ENCODE peak calls at places on chromosomes 7 and 10, in eight cellular contexts. One of them, this sample, is unnamed.

GRCh38 chr7:155815332-155816191 is 3.3 kb upstream of the SHH start:
- DNase-seq in BJ: no peak
- DNase-seq in coronary artery: no peak
- DNase-seq in psoas muscle: no peak
- DNase-seq in cardiac fibroblast: peak
- DNase-seq in AG04449: no peak
- DNase-seq in heart left ventricle: peak
- DNase-seq in PC-9: peak
- DNase-seq in this sample: peak

GRCh38 chr7:23938937-23939552 is 229.0 kb downstream of the STK31 start:
- DNase-seq in BJ: no peak
- DNase-seq in coronary artery: no peak
- DNase-seq in psoas muscle: no peak
- DNase-seq in cardiac fibroblast: peak
- DNase-seq in AG04449: no peak
- DNase-seq in heart left ventricle: no peak
- DNase-seq in PC-9: peak
- DNase-seq in this sample: peak

GRCh38 chr10:43078986-43079273 is 2.1 kb downstream of the RET start:
- DNase-seq in BJ: no peak
- DNase-seq in coronary artery: no peak
- DNase-seq in psoas muscle: peak
- DNase-seq in cardiac fibroblast: peak
- DNase-seq in AG04449: no peak
- DNase-seq in heart left ventricle: peak
- DNase-seq in PC-9: peak
- DNase-seq in this sample: peak

GRCh38 chr7:131238260-131238940 is 89.3 kb upstream of the MKLN1 start:
- DNase-seq in BJ: no peak
- DNase-seq in coronary artery: no peak
- DNase-seq in psoas muscle: no peak
- DNase-seq in cardiac fibroblast: peak
- DNase-seq in AG04449: no peak
- DNase-seq in heart left ventricle: no peak
- DNase-seq in PC-9: no peak
- DNase-seq in this sample: no peak

GRCh38 chr10:69318087-69318996 is 40.0 kb downstream of the HK1 start:
- DNase-seq in BJ: peak
- DNase-seq in coronary artery: peak
- DNase-seq in psoas muscle: peak
- DNase-seq in cardiac fibroblast: peak
- DNase-seq in AG04449: no peak
- DNase-seq in heart left ventricle: peak
- DNase-seq in PC-9: peak
- DNase-seq in this sample: peak

GRCh38 chr7:159031135-159031701 is 113.4 kb downstream of the VIPR2 start:
- DNase-seq in BJ: no peak
- DNase-seq in coronary artery: peak
- DNase-seq in psoas muscle: peak
- DNase-seq in cardiac fibroblast: no peak
- DNase-seq in AG04449: no peak
- DNase-seq in heart left ventricle: peak
- DNase-seq in PC-9: no peak
- DNase-seq in this sample: no peak

GRCh38 chr7:155844019-155844453 is 31.8 kb upstream of the SHH start:
- DNase-seq in BJ: no peak
- DNase-seq in coronary artery: no peak
- DNase-seq in psoas muscle: no peak
- DNase-seq in cardiac fibroblast: no peak
- DNase-seq in AG04449: no peak
- DNase-seq in heart left ventricle: no peak
- DNase-seq in PC-9: peak
- DNase-seq in this sample: no peak

GRCh38 chr10:46255696-46256355 is 31.0 kb upstream of the ANTXRL start:
- DNase-seq in BJ: no peak
- DNase-seq in coronary artery: peak
- DNase-seq in psoas muscle: peak
- DNase-seq in cardiac fibroblast: peak
- DNase-seq in AG04449: no peak
- DNase-seq in heart left ventricle: peak
- DNase-seq in PC-9: peak
- DNase-seq in this sample: peak

GRCh38 chr10:47029181-47029971 is 118.1 kb downstream of the PTPN20 start:
- DNase-seq in BJ: no peak
- DNase-seq in coronary artery: peak
- DNase-seq in psoas muscle: no peak
- DNase-seq in cardiac fibroblast: no peak
- DNase-seq in AG04449: no peak
- DNase-seq in heart left ventricle: peak
- DNase-seq in PC-9: no peak
- DNase-seq in this sample: no peak

GRCh38 chr7:85287126-85287825 is 100.4 kb upstream of the SEMA3D start:
- DNase-seq in BJ: peak
- DNase-seq in coronary artery: no peak
- DNase-seq in psoas muscle: no peak
- DNase-seq in cardiac fibroblast: peak
- DNase-seq in AG04449: peak
- DNase-seq in heart left ventricle: no peak
- DNase-seq in PC-9: no peak
- DNase-seq in this sample: no peak

GRCh38 chr7:16962986-16963385 is 81.2 kb upstream of the AGR3 start:
- DNase-seq in BJ: no peak
- DNase-seq in coronary artery: no peak
- DNase-seq in psoas muscle: no peak
- DNase-seq in cardiac fibroblast: no peak
- DNase-seq in AG04449: no peak
- DNase-seq in heart left ventricle: no peak
- DNase-seq in PC-9: no peak
- DNase-seq in this sample: no peak

GRCh38 chr10:27072436-27073114 is 27.7 kb downstream of the ANKRD26 start:
- DNase-seq in BJ: no peak
- DNase-seq in coronary artery: no peak
- DNase-seq in psoas muscle: no peak
- DNase-seq in cardiac fibroblast: no peak
- DNase-seq in AG04449: no peak
- DNase-seq in heart left ventricle: no peak
- DNase-seq in PC-9: no peak
- DNase-seq in this sample: no peak

GRCh38 chr10:119225288-119225687 is 17.9 kb downstream of the GRK5 start:
- DNase-seq in BJ: no peak
- DNase-seq in coronary artery: no peak
- DNase-seq in psoas muscle: no peak
- DNase-seq in cardiac fibroblast: no peak
- DNase-seq in AG04449: no peak
- DNase-seq in heart left ventricle: no peak
- DNase-seq in PC-9: no peak
- DNase-seq in this sample: no peak

GRCh38 chr10:76309744-76310441 is 878.5 kb downstream of the LRMDA start:
- DNase-seq in BJ: peak
- DNase-seq in coronary artery: no peak
- DNase-seq in psoas muscle: no peak
- DNase-seq in cardiac fibroblast: peak
- DNase-seq in AG04449: peak
- DNase-seq in heart left ventricle: no peak
- DNase-seq in PC-9: no peak
- DNase-seq in this sample: no peak

GRCh38 chr7:4774804-4775280 is 581 bp upstream of the AP5Z1 start:
- DNase-seq in BJ: peak
- DNase-seq in coronary artery: no peak
- DNase-seq in psoas muscle: no peak
- DNase-seq in cardiac fibroblast: peak
- DNase-seq in AG04449: peak
- DNase-seq in heart left ventricle: no peak
- DNase-seq in PC-9: no peak
- DNase-seq in this sample: no peak

GRCh38 chr10:17175551-17175950 is 25.9 kb downstream of the TRDMT1 start:
- DNase-seq in BJ: no peak
- DNase-seq in coronary artery: no peak
- DNase-seq in psoas muscle: no peak
- DNase-seq in cardiac fibroblast: peak
- DNase-seq in AG04449: no peak
- DNase-seq in heart left ventricle: no peak
- DNase-seq in PC-9: no peak
- DNase-seq in this sample: no peak

DNA sequence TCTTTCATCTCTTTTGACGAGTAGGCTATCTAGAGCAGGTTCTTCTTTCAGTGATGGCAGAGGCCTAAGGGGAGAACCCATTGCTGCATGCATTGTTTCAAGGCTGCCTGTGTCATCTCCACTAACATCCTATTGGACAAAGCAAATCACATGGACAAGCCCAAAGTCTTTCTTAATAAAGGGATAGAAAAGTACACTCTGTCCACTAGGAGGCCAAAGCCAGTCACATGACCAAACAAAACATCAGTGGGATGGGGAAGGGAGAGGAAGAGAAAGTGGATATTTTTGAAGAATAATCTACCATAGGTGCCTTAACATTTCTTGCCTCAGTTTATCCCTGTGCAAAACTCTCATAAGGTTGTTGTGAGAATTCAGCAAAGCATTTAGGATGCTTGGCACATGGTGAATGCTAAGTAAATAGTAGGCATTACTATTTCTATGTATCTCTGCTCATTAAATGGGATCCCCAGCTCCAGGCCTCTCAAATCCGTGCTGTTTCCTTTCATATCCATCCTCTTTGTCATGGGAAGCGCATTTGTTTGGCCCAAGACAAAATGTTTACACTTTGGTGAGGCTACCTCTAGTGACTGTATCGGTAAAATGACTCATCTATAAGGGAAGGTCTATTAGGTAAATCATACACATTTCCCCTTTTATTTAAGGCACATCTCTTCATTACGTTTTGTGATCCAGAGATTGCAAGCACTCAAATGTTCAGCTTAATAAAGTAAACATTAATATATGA is 16.7 kb upstream of the CADPS2 start:
- DNase-seq in BJ: no peak
- DNase-seq in coronary artery: no peak
- DNase-seq in psoas muscle: no peak
- DNase-seq in cardiac fibroblast: peak
- DNase-seq in AG04449: no peak
- DNase-seq in heart left ventricle: no peak
- DNase-seq in PC-9: no peak
- DNase-seq in this sample: no peak
- TF ChIP-seq CTCF in BJ: no peak
- TF ChIP-seq CTCF in coronary artery: no peak
- TF ChIP-seq CTCF in psoas muscle: no peak
- TF ChIP-seq CTCF in cardiac fibroblast: peak
- TF ChIP-seq CTCF in AG04449: no peak
- TF ChIP-seq CTCF in heart left ventricle: no peak
- TF ChIP-seq CTCF in PC-9: no peak
- TF ChIP-seq CTCF in this sample: no peak

DNA sequence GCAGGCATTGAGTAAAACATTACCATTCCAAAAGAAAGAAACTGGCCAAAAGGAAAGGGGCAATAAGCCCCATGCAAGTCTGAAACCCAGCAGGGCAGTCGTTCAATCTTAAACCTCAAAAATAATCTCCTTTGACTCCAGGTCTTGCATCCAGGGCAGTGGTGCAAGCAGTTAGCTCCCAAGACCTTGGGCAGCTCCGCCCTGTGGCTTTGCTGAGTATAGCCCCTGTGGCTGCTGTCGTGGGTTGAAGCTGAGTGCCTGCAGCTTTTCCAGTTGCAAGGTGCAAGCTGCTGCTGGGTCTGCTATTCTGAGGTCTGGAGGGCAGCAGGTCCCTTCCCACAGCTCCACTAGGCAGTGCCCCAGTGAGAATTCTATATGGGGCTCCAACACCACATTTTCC is 580.1 kb upstream of the AUTS2 start:
- DNase-seq in BJ: no peak
- DNase-seq in coronary artery: no peak
- DNase-seq in psoas muscle: no peak
- DNase-seq in cardiac fibroblast: no peak
- DNase-seq in AG04449: no peak
- DNase-seq in heart left ventricle: no peak
- DNase-seq in PC-9: no peak
- DNase-seq in this sample: no peak
- TF ChIP-seq CTCF in BJ: no peak
- TF ChIP-seq CTCF in coronary artery: no peak
- TF ChIP-seq CTCF in psoas muscle: no peak
- TF ChIP-seq CTCF in cardiac fibroblast: no peak
- TF ChIP-seq CTCF in AG04449: no peak
- TF ChIP-seq CTCF in heart left ventricle: no peak
- TF ChIP-seq CTCF in PC-9: peak
- TF ChIP-seq CTCF in this sample: no peak

GRCh38 chr10:132577350-132578005 is 39.9 kb downstream of the INPP5A start:
- DNase-seq in BJ: no peak
- DNase-seq in coronary artery: no peak
- DNase-seq in psoas muscle: no peak
- DNase-seq in cardiac fibroblast: peak
- DNase-seq in AG04449: no peak
- DNase-seq in heart left ventricle: no peak
- DNase-seq in PC-9: no peak
- DNase-seq in this sample: no peak
- TF ChIP-seq CTCF in BJ: peak
- TF ChIP-seq CTCF in coronary artery: no peak
- TF ChIP-seq CTCF in psoas muscle: peak
- TF ChIP-seq CTCF in cardiac fibroblast: no peak
- TF ChIP-seq CTCF in AG04449: peak
- TF ChIP-seq CTCF in heart left ventricle: no peak
- TF ChIP-seq CTCF in PC-9: no peak
- TF ChIP-seq CTCF in this sample: no peak

GRCh38 chr7:82163586-82163985 is 280.0 kb downstream of the CACNA2D1 start:
- DNase-seq in BJ: no peak
- DNase-seq in coronary artery: no peak
- DNase-seq in psoas muscle: no peak
- DNase-seq in cardiac fibroblast: no peak
- DNase-seq in AG04449: no peak
- DNase-seq in heart left ventricle: no peak
- DNase-seq in PC-9: no peak
- DNase-seq in this sample: no peak

GRCh38 chr7:82167568-82168314 is 275.8 kb downstream of the CACNA2D1 start:
- DNase-seq in BJ: no peak
- DNase-seq in coronary artery: no peak
- DNase-seq in psoas muscle: no peak
- DNase-seq in cardiac fibroblast: peak
- DNase-seq in AG04449: no peak
- DNase-seq in heart left ventricle: no peak
- DNase-seq in PC-9: no peak
- DNase-seq in this sample: no peak

GRCh38 chr7:82164410-82164809 is 279.2 kb downstream of the CACNA2D1 start:
- DNase-seq in BJ: no peak
- DNase-seq in coronary artery: no peak
- DNase-seq in psoas muscle: no peak
- DNase-seq in cardiac fibroblast: no peak
- DNase-seq in AG04449: no peak
- DNase-seq in heart left ventricle: no peak
- DNase-seq in PC-9: no peak
- DNase-seq in this sample: no peak

GRCh38 chr7:82166666-82167065 is 276.9 kb downstream of the CACNA2D1 start:
- DNase-seq in BJ: no peak
- DNase-seq in coronary artery: no peak
- DNase-seq in psoas muscle: no peak
- DNase-seq in cardiac fibroblast: peak
- DNase-seq in AG04449: no peak
- DNase-seq in heart left ventricle: no peak
- DNase-seq in PC-9: no peak
- DNase-seq in this sample: no peak

DNA sequence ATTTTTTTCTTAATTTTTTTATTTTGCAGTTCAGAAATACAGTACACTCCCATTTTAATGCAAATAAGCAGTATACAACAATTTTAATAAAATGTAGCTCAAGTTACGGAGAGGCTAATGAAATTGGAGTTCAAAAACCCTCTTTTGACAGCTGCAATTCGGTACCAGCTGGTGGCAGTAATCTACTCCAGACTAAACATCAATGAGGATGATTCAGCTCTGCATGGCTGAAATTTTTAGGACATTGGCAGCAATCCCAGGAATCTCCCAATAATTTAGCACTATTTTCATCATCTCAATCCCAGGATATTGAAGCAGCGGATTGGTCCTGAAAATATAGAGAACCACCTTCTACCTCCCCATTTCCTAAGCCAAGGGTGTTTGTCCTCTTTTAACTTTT is 278.8 kb downstream of the CACNA2D1 start:
- DNase-seq in BJ: peak
- DNase-seq in coronary artery: no peak
- DNase-seq in psoas muscle: no peak
- DNase-seq in cardiac fibroblast: peak
- DNase-seq in AG04449: peak
- DNase-seq in heart left ventricle: peak
- DNase-seq in PC-9: no peak
- DNase-seq in this sample: no peak
- TF ChIP-seq CTCF in BJ: peak
- TF ChIP-seq CTCF in coronary artery: no peak
- TF ChIP-seq CTCF in psoas muscle: peak
- TF ChIP-seq CTCF in cardiac fibroblast: peak
- TF ChIP-seq CTCF in AG04449: peak
- TF ChIP-seq CTCF in heart left ventricle: no peak
- TF ChIP-seq CTCF in PC-9: no peak
- TF ChIP-seq CTCF in this sample: no peak